ENCODE peak calls at places on chromosomes 4 and X, in four cellular contexts. T, J, L and P are unnamed samples. For H3K9me3, the result is how much of the 10 kb centered on the place peaks cover.

GRCh38 chr4:19227701-19228100 is 1024.0 kb upstream of the SLIT2 start:
- DNase-seq in T (peak), L (no peak), J (no peak), P (no peak)

GRCh38 chr4:161629694-161630441 is 533.9 kb downstream of the FSTL5 start:
- DNase-seq in J (no peak), T (peak), L (no peak), P (no peak)

GRCh38 chrX:120036704-120037103 is 40.8 kb downstream of the RHOXF2B start:
- DNase-seq in T (no peak), L (no peak), J (no peak), P (no peak)

GRCh38 chr4:15963001-15963451 is at the start of gene FGFBP2:
- DNase-seq in L (peak), T (peak), J (peak), P (peak)

GRCh38 chr4:87806520-87806919 is 7.2 kb downstream of the IBSP start:
- DNase-seq in L (no peak), J (no peak), T (peak), P (no peak)

GRCh38 chrX:31420711-31421151 is 348.9 kb upstream of the FTHL17 start:
- DNase-seq in L (no peak), J (no peak), T (no peak), P (no peak)

GRCh38 chrX:71859637-71860036 is 51.0 kb upstream of the NHSL2 start:
- DNase-seq in L (no peak), J (peak), T (peak), P (peak)

GRCh38 chrX:111868726-111869638 is 7.0 kb upstream of the TRPC5OS start:
- DNase-seq in J (no peak), L (no peak), T (peak), P (no peak)

GRCh38 chr4:88792268-88792781 is 94.7 kb upstream of the NAP1L5 start:
- DNase-seq in J (no peak), T (peak), L (no peak), P (no peak)

GRCh38 chr4:83340692-83341343 is 6.2 kb upstream of the HPSE start:
- DNase-seq in L (no peak), J (peak), T (no peak), P (no peak)

GRCh38 chrX:123626962-123627361 is 105.9 kb downstream of the THOC2 start:
- DNase-seq in L (no peak), T (peak), J (no peak), P (no peak)

GRCh38 chrX:139554991-139555675 is 24.6 kb downstream of the F9 start:
- DNase-seq in T (no peak), L (peak), J (no peak), P (no peak)

GRCh38 chr4:40656221-40656863 is 26.7 kb upstream of the RBM47 start:
- DNase-seq in J (no peak), L (no peak), T (no peak), P (no peak)

GRCh38 chr4:60443068-60443467 is 757.1 kb upstream of the ADGRL3 start:
- DNase-seq in L (no peak), J (no peak), T (no peak), P (no peak)

GRCh38 chr4:69038582-69038981 is 57.7 kb upstream of the UGT2B7 start:
- DNase-seq in J (no peak), L (no peak), T (peak), P (no peak)

GRCh38 chr4:148574502-148574901 is 132.3 kb upstream of the NR3C2 start:
- DNase-seq in L (no peak), J (no peak), T (peak), P (no peak)

GRCh38 chrX:109632906-109633504 is 8.0 kb upstream of the KCNE5 start:
- DNase-seq in J (no peak), L (no peak), T (no peak), P (no peak)

GRCh38 chrX:10633722-10634121 is 13.3 kb upstream of the MID1 start:
- DNase-seq in L (no peak), T (peak), J (no peak), P (no peak)

GRCh38 chr4:182827981-182828677 is 89.1 kb downstream of the DCTD start:
- DNase-seq in L (no peak), T (no peak), J (no peak), P (no peak)

GRCh38 chrX:29948653-29949052 is 266.7 kb upstream of the MAGEB2 start:
- DNase-seq in J (no peak), L (no peak), T (peak), P (no peak)

GRCh38 chrX:85365370-85365995 is 14.0 kb downstream of the POF1B start:
- DNase-seq in J (no peak), L (no peak), T (no peak), P (no peak)

GRCh38 chrX:7073336-7073735 is 74.2 kb upstream of the STS start:
- DNase-seq in L (no peak), T (peak), J (no peak), P (no peak)

GRCh38 chr4:168835880-168836454 is 174.1 kb downstream of the CBR4 start:
- DNase-seq in J (no peak), T (no peak), L (no peak), P (no peak)

GRCh38 chrX:24117288-24117687 is 32.2 kb upstream of the ZFX start:
- DNase-seq in J (no peak), T (peak), L (no peak), P (no peak)

GRCh38 chr4:7760228-7760627 is 179.4 kb downstream of the AFAP1 start:
- DNase-seq in L (peak), J (no peak), T (no peak), P (no peak)

GRCh38 chrX:46703980-46704379 is 54.9 kb downstream of the SLC9A7 start:
- DNase-seq in L (no peak), J (no peak), T (peak), P (no peak)

GRCh38 chr4:81069706-81070331 is 39.3 kb downstream of the BMP3 start:
- DNase-seq in J (peak), L (no peak), T (peak), P (peak)

GRCh38 chr4:141643557-141643956 is 7.2 kb downstream of the IL15 start:
- DNase-seq in J (no peak), L (no peak), T (peak), P (no peak)

GRCh38 chr4:3235581-3235980 is 13.4 kb upstream of the MSANTD1 start:
- DNase-seq in L (peak), T (no peak), J (no peak), P (no peak)

GRCh38 chr4:168584321-168584771 is 87.5 kb downstream of the PALLD start:
- DNase-seq in L (no peak), T (peak), J (no peak), P (no peak)

GRCh38 chr4:4856071-4857000 is 3.1 kb upstream of the MSX1 start:
- DNase-seq in T (no peak), L (no peak), J (no peak), P (no peak)

GRCh38 chrX:46796574-46797191 is 37.8 kb upstream of the SLC9A7 start:
- DNase-seq in L (peak), J (peak), T (peak), P (peak)

GRCh38 chr4:46979283-46979682 is 14.1 kb downstream of the GABRA4 start:
- DNase-seq in T (no peak), J (no peak), L (no peak), P (no peak)

GRCh38 chr4:85778809-85779124 is 303.8 kb downstream of the ARHGAP24 start:
- DNase-seq in J (no peak), T (peak), L (no peak), P (no peak)

GRCh38 chrX:155870958-155871357 is 10.2 kb upstream of the VAMP7 start:
- DNase-seq in L (no peak), J (no peak), T (no peak), P (no peak)
- H3K9me3 ChIP-seq in L (under half), J (under half), T (under half), P (under half)

GRCh38 chrX:5724123-5724522 is 504.5 kb downstream of the NLGN4X start:
- DNase-seq in J (no peak), L (no peak), T (no peak), P (no peak)
- H3K9me3 ChIP-seq in J (under half), L (under half), T (under half), P (under half)

GRCh38 chr4:102103368-102103767 is 241.9 kb downstream of the SLC39A8 start:
- DNase-seq in L (no peak), T (no peak), J (no peak), P (no peak)

GRCh38 chr4:102104278-102104677 is 241.0 kb downstream of the SLC39A8 start:
- DNase-seq in J (no peak), T (peak), L (no peak), P (no peak)

GRCh38 chr4:102105983-102106382 is 239.3 kb downstream of the SLC39A8 start:
- DNase-seq in L (no peak), J (no peak), T (no peak), P (no peak)
- H3K9me3 ChIP-seq in L (under half), J (under half), T (under half), P (under half)

DNA sequence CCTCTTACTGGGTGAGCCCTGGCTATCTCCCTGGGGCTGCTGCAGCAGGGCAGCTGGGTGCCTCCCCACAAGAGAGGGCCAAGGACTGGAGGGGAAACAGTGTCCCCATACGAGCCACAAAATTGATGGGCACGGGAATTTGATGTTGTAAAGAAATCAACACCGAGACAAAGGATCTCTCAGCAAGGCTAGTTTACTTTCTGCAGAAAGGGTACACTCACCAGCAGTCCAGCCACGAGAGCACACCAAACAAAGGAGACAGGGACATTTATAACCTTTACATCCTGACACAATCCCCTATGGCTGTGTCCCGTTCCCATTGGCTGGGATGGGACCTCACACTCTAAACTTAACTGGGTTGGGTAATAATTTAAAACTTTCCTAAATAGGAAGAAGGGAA is 25.9 kb downstream of the METAP1 start:
- DNase-seq in J (no peak), L (no peak), T (no peak), P (no peak)
- H3K9me3 ChIP-seq in J (under half), L (under half), T (under half), P (under half)

GRCh38 chr4:120753854-120754253 is 168.7 kb downstream of the PRDM5 start:
- DNase-seq in J (no peak), T (no peak), L (no peak), P (no peak)
- H3K9me3 ChIP-seq in J (under half), T (under half), L (under half), P (under half)